ENCODE peak calls at places on chromosomes 16 and 17, in seven cellular contexts. W is fibroblast of the aortic adventitia; X is right lobe of liver; T is neural crest cell; I is HFFc6; U is CD4-positive, alpha-beta T cell; R is endothelial cell. D is an unnamed sample.

GRCh38 chr16:30997000-30997886 is 12.2 kb downstream of the HSD3B7 start:
- DNase-seq in W (peak), X (peak), T (peak), I (peak), U (peak), R (peak), D (peak)

GRCh38 chr17:55648086-55648485 is 74.6 kb downstream of the TMEM100 start:
- DNase-seq in W (peak), X (no peak), T (no peak), I (no peak), U (no peak), R (no peak), D (no peak)

GRCh38 chr16:90046971-90047713 is 27.9 kb upstream of the DBNDD1 start:
- DNase-seq in W (peak), X (peak), T (peak), I (peak), U (no peak), R (peak), D (peak)

GRCh38 chr17:81832608-81833159 is 407 bp downstream of the MCRIP1 start:
- DNase-seq in W (peak), X (peak), T (peak), I (peak), U (no peak), R (no peak), D (no peak)

GRCh38 chr17:42519546-42520444 is 16.2 kb upstream of the NAGLU start:
- DNase-seq in W (peak), X (peak), T (peak), I (peak), U (no peak), R (peak), D (peak)

GRCh38 chr17:76506408-76507328 is 5.4 kb upstream of the RHBDF2 start:
- DNase-seq in W (peak), X (peak), T (peak), I (peak), U (peak), R (peak), D (peak)

GRCh38 chr17:21174719-21175118 is 39.2 kb downstream of the TMEM11 start:
- DNase-seq in W (peak), X (peak), T (no peak), I (peak), U (no peak), R (no peak), D (peak)

GRCh38 chr17:40410082-40410481 is 7.6 kb downstream of the TOP2A start:
- DNase-seq in W (no peak), X (no peak), T (no peak), I (no peak), U (no peak), R (no peak), D (no peak)

GRCh38 chr17:39104657-39105056 is 46.8 kb downstream of the PLXDC1 start:
- DNase-seq in W (no peak), X (no peak), T (no peak), I (no peak), U (no peak), R (no peak), D (no peak)

GRCh38 chr17:60390881-60391418 is 983 bp downstream of the USP32 start:
- DNase-seq in W (peak), X (peak), T (peak), I (peak), U (no peak), R (peak), D (peak)

GRCh38 chr17:21242026-21242700 is 11.0 kb downstream of the NATD1 start:
- DNase-seq in W (peak), X (no peak), T (no peak), I (peak), U (no peak), R (no peak), D (no peak)

GRCh38 chr16:12187939-12188673 is 211.6 kb downstream of the SNX29 start:
- DNase-seq in W (peak), X (peak), T (no peak), I (no peak), U (no peak), R (no peak), D (no peak)

GRCh38 chr16:79595261-79595660 is 5.3 kb downstream of the MAF start:
- DNase-seq in W (no peak), X (no peak), T (no peak), I (no peak), U (no peak), R (no peak), D (no peak)

GRCh38 chr17:58513913-58514794 is at the start of gene MTMR4:
- DNase-seq in W (peak), X (peak), T (peak), I (peak), U (peak), R (peak), D (peak)

GRCh38 chr17:35312790-35313711 is 60.4 kb downstream of the SLFN11 start:
- DNase-seq in W (peak), X (peak), T (peak), I (peak), U (peak), R (peak), D (peak)

GRCh38 chr17:81712468-81713003 is 452 bp downstream of the SLC25A10 start:
- DNase-seq in W (no peak), X (no peak), T (peak), I (peak), U (no peak), R (peak), D (peak)

GRCh38 chr17:82272495-82273326 is 789 bp downstream of the CSNK1D start:
- DNase-seq in W (no peak), X (peak), T (peak), I (no peak), U (peak), R (peak), D (no peak)

GRCh38 chr17:82544431-82545070 is 25.0 kb downstream of the FOXK2 start:
- DNase-seq in W (no peak), X (no peak), T (no peak), I (no peak), U (no peak), R (no peak), D (no peak)

GRCh38 chr16:1200014-1200627 is 24.9 kb downstream of the TPSG1 start:
- DNase-seq in W (no peak), X (no peak), T (no peak), I (no peak), U (no peak), R (no peak), D (no peak)

GRCh38 chr16:1343428-1344242 is 8.0 kb downstream of the TSR3 start:
- DNase-seq in W (no peak), X (no peak), T (no peak), I (no peak), U (no peak), R (no peak), D (no peak)

GRCh38 chr16:58016841-58017446 is 8.6 kb upstream of the MMP15 start:
- DNase-seq in W (no peak), X (no peak), T (no peak), I (no peak), U (no peak), R (no peak), D (no peak)

GRCh38 chr16:27726621-27727275 is 176.8 kb downstream of the KATNIP start:
- DNase-seq in W (peak), X (no peak), T (no peak), I (peak), U (no peak), R (no peak), D (peak)

GRCh38 chr16:78303946-78304345 is 204.5 kb downstream of the WWOX start:
- DNase-seq in W (no peak), X (no peak), T (no peak), I (no peak), U (no peak), R (no peak), D (no peak)

GRCh38 chr16:12613992-12614661 is 189.6 kb downstream of the CPPED1 start:
- DNase-seq in W (no peak), X (no peak), T (no peak), I (no peak), U (no peak), R (no peak), D (no peak)

GRCh38 chr17:82287849-82288601 is 14.5 kb upstream of the CSNK1D start:
- DNase-seq in W (peak), X (no peak), T (no peak), I (peak), U (no peak), R (no peak), D (peak)

GRCh38 chr17:78208486-78208885 is 5.6 kb upstream of the BIRC5 start:
- DNase-seq in W (no peak), X (no peak), T (no peak), I (no peak), U (no peak), R (no peak), D (no peak)

GRCh38 chr17:48515925-48516900 is 14.6 kb downstream of the HOXB1 start:
- DNase-seq in W (no peak), X (no peak), T (no peak), I (no peak), U (no peak), R (no peak), D (no peak)

GRCh38 chr16:19879241-19879792 is 5.3 kb downstream of the GPRC5B start:
- DNase-seq in W (peak), X (no peak), T (no peak), I (peak), U (no peak), R (no peak), D (peak)

GRCh38 chr16:50286681-50287080 is 20.3 kb downstream of the ADCY7 start:
- DNase-seq in W (no peak), X (no peak), T (no peak), I (no peak), U (no peak), R (no peak), D (no peak)

GRCh38 chr16:14070877-14071575 is at the start of gene MRTFB:
- DNase-seq in W (peak), X (peak), T (peak), I (peak), U (peak), R (peak), D (peak)

GRCh38 chr17:48719642-48720262 is 2.6 kb downstream of the PRAC1 start:
- DNase-seq in W (no peak), X (no peak), T (no peak), I (no peak), U (no peak), R (no peak), D (no peak)

GRCh38 chr17:282000-282911 is 70.4 kb downstream of the RPH3AL start:
- DNase-seq in W (no peak), X (peak), T (no peak), I (no peak), U (no peak), R (no peak), D (no peak)

GRCh38 chr16:29943846-29944669 is 17.8 kb upstream of the TMEM219 start:
- DNase-seq in W (peak), X (no peak), T (no peak), I (peak), U (no peak), R (no peak), D (peak)

GRCh38 chr16:51243836-51244483 is 92.9 kb upstream of the SALL1 start:
- DNase-seq in W (peak), X (peak), T (no peak), I (no peak), U (no peak), R (no peak), D (peak)

GRCh38 chr17:78583091-78583490 is 5.9 kb upstream of the DNAH17 start:
- DNase-seq in W (no peak), X (no peak), T (no peak), I (no peak), U (no peak), R (no peak), D (no peak)

DNA sequence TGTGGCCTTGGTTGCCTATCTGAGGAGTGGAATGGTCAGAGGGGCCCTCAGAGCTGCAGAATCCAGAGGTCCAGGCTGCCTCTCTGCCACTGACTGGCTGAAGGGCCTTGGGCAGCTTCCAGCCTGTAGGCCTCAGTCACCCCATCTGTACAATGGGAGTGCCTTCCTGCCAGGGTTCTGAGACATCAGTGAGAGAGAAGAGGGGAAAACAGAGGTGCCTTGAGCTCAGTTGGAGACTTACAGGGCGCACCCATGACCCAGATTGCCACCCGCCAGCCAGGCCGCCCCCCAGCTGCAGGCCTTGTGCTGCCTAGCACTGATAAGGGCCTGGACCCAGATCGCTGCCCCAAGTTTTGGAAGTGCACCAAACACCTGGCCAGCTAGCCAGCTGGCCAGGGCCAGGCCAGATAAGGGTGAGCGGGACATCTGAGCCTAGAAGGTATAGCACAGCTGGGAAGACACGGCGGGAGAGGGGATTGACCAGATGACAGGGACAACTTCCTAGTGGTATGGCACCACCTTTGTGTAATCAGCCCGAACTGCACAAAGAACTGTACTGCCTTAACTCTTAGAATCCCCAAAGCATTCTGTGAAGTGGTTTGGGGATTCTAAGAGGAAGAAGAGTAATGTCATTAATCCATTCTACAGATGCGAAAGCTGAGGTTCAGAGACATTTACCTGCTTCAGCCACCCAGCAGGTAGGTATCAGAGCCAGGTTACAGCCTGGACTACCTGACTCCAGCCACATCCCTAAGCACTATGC is 1.4 kb downstream of the SLC4A1 start:
- DNase-seq in W (peak), X (no peak), T (no peak), I (no peak), U (no peak), R (no peak), D (peak)
- TF ChIP-seq CTCF in W (no peak), X (no peak), T (no peak), I (no peak), U (no peak), R (no peak), D (no peak)

GRCh38 chr16:56896244-56896643 is 31.2 kb downstream of the SLC12A3 start:
- DNase-seq in W (no peak), X (no peak), T (no peak), I (no peak), U (no peak), R (no peak), D (no peak)
- TF ChIP-seq CTCF in W (no peak), X (no peak), T (no peak), I (no peak), U (no peak), R (no peak), D (no peak)

DNA sequence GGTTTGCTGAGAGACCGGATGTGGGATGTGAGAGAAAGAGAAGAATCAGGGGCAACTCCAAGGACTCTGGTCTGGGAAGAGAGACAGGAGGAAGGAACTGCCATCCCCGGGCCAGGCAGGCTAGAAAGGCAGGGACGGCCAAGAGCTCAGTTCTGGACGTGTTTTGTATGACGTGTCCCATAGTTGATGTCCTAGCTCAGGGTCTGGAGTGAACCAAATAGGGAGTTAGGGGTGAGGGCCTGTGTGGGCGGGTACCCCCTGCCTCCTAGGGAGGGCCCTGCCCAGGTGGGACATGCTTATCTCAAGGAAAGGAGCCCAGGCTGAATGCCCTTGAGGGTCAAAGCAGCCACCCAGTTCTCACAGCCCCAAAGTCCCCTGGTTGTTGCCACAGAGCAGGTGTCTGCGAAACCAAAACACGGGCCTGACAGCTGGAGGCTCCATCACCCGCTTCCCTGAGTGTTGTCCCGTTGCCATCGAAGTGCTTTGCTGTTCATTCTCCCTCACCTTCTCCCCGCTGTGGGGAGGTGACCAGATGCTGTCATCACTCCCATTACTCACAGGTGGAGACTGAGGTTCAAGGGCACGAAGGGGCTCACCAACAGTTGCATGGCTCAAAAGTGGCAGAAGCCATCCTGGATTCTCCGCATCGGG is 7.5 kb downstream of the ABCC3 start:
- DNase-seq in W (no peak), X (no peak), T (no peak), I (no peak), U (no peak), R (no peak), D (no peak)
- TF ChIP-seq CTCF in W (no peak), X (no peak), T (no peak), I (no peak), U (no peak), R (no peak), D (no peak)

GRCh38 chr16:8818499-8819270 is 21.0 kb downstream of the PMM2 start:
- DNase-seq in W (no peak), X (no peak), T (no peak), I (no peak), U (no peak), R (no peak), D (no peak)
- TF ChIP-seq CTCF in W (no peak), X (no peak), T (no peak), I (no peak), U (no peak), R (no peak), D (no peak)

DNA sequence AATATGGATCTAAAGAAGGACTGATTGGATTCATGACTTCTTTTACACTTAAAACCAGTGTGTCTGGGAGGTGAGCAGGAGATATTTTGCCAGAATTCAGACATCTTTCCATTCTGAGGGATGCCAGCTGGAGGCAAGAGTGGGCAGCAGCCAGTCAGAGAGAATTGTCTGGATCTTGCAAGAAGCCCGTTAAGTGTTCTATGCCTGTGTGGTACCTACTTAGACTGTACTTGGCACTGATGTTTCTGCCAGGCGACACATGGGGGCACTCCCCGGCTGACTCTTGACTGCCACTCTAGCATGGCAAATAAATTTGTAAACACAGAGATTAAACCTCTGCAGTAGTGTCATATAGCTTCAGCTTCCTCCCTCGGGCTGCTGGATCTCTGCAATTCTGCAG is 247.7 kb downstream of the UTP18 start:
- DNase-seq in W (no peak), X (no peak), T (no peak), I (no peak), U (no peak), R (no peak), D (no peak)
- TF ChIP-seq CTCF in W (no peak), X (no peak), T (no peak), I (no peak), U (no peak), R (no peak), D (no peak)

GRCh38 chr17:70144260-70144846 is 25.0 kb upstream of the KCNJ2 start:
- DNase-seq in W (peak), X (no peak), T (no peak), I (peak), U (no peak), R (no peak), D (peak)
- TF ChIP-seq CTCF in W (peak), X (peak), T (peak), I (peak), U (peak), R (peak), D (peak)

DNA sequence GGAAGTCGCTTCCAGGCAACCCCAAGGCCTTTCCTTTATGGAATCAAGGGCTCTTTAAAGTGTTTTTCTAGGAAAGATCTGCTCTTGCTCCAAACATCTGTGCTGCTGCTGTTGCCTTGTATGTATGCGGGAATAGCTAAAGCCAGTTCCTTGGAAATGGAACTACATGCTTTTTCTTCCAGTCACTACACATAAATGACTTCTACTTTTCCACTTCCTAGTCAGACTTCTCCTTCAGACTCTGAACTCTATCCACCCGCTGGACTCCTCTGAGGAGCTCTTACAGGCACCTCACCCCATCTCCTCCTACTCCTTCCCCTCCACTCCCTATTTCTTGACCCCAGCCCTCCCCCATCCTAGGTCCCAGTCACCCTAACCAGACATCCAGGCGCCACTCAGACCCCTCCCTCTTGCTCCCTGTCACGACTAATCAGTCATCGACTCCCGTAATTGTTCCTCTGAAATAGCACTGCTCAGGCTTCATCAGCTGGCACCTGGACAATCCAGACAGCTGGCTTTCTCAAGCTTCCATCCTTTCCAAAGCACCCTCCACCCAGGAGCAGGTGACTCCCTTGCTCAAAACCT is 15.0 kb upstream of the PEMT start:
- DNase-seq in W (no peak), X (no peak), T (no peak), I (no peak), U (no peak), R (no peak), D (no peak)
- TF ChIP-seq CTCF in W (no peak), X (no peak), T (no peak), I (no peak), U (no peak), R (no peak), D (no peak)

GRCh38 chr17:67024736-67025135 is 19.6 kb upstream of the CACNG1 start:
- DNase-seq in W (no peak), X (no peak), T (no peak), I (no peak), U (no peak), R (no peak), D (no peak)
- TF ChIP-seq CTCF in W (no peak), X (no peak), T (no peak), I (no peak), U (no peak), R (no peak), D (no peak)

GRCh38 chr17:73564856-73565255 is 79.4 kb downstream of the SDK2 start:
- DNase-seq in W (no peak), X (no peak), T (no peak), I (no peak), U (no peak), R (no peak), D (no peak)

GRCh38 chr17:73559532-73559931 is 84.7 kb downstream of the SDK2 start:
- DNase-seq in W (no peak), X (no peak), T (no peak), I (no peak), U (no peak), R (no peak), D (no peak)

GRCh38 chr17:73561066-73561465 is 83.2 kb downstream of the SDK2 start:
- DNase-seq in W (no peak), X (no peak), T (no peak), I (no peak), U (no peak), R (no peak), D (no peak)

GRCh38 chr17:73562896-73563295 is 81.3 kb downstream of the SDK2 start:
- DNase-seq in W (no peak), X (no peak), T (no peak), I (no peak), U (no peak), R (no peak), D (no peak)

DNA sequence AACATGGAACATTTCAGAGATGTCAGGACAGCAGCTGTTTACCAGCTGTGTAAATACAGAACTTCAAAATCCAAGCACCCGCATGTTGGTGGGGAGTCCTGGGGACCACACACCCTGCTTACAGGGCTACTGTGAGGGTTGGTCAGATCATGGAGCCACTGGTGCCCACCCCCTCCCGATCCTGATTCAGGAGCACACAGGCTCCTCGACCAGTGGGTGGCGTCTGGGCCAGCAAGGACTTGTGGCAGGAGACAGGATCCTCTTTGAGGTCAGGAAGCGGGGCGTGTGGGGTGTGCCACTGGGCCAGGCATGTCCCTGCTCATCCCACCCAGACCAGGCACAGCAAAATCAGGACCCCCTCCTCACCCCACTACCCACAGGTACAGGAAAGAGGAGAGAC is 83.6 kb downstream of the SDK2 start:
- DNase-seq in W (no peak), X (no peak), T (no peak), I (no peak), U (no peak), R (no peak), D (no peak)
- TF ChIP-seq CTCF in W (no peak), X (no peak), T (no peak), I (no peak), U (no peak), R (no peak), D (no peak)

D was measured in fibroblast of pulmonary artery.